ENCODE peak calls at places on chromosomes 5 and 9, in ten cellular contexts. One of them, this sample, is unnamed.

GRCh38 chr9:91075279-91075678 is 273.7 kb downstream of the SYK start:
- DNase-seq in A549: no peak
- DNase-seq in Panc1: no peak
- DNase-seq in CD8-positive, alpha-beta T cell: no peak
- DNase-seq in OCI-LY7: no peak
- DNase-seq in uterus: peak; percentile 58
- DNase-seq in fibroblast of lung: peak; percentile 9
- DNase-seq in A673: no peak
- DNase-seq in heart right ventricle: no peak
- DNase-seq in gastrocnemius medialis: no peak
- DNase-seq in this sample: peak; percentile 29

GRCh38 chr5:35924950-35925722 is 13.3 kb downstream of the CAPSL start:
- DNase-seq in A549: peak; percentile 37
- DNase-seq in Panc1: peak; percentile 25
- DNase-seq in CD8-positive, alpha-beta T cell: peak; percentile 78
- DNase-seq in OCI-LY7: peak; percentile 97
- DNase-seq in uterus: peak; percentile 53
- DNase-seq in fibroblast of lung: peak; percentile 65
- DNase-seq in A673: peak; percentile 89
- DNase-seq in heart right ventricle: peak; percentile 45
- DNase-seq in gastrocnemius medialis: no peak
- DNase-seq in this sample: no peak

GRCh38 chr5:9283473-9283872 is 262.4 kb downstream of the SEMA5A start:
- DNase-seq in A549: no peak
- DNase-seq in Panc1: no peak
- DNase-seq in CD8-positive, alpha-beta T cell: no peak
- DNase-seq in OCI-LY7: no peak
- DNase-seq in uterus: no peak
- DNase-seq in fibroblast of lung: no peak
- DNase-seq in A673: no peak
- DNase-seq in heart right ventricle: no peak
- DNase-seq in gastrocnemius medialis: no peak
- DNase-seq in this sample: no peak

GRCh38 chr5:94691947-94692346 is 73.5 kb downstream of the SLF1 start:
- DNase-seq in A549: no peak
- DNase-seq in Panc1: no peak
- DNase-seq in CD8-positive, alpha-beta T cell: no peak
- DNase-seq in OCI-LY7: no peak
- DNase-seq in uterus: no peak
- DNase-seq in fibroblast of lung: peak; percentile 85
- DNase-seq in A673: peak; percentile 12
- DNase-seq in heart right ventricle: no peak
- DNase-seq in gastrocnemius medialis: no peak
- DNase-seq in this sample: no peak

GRCh38 chr9:135591491-135592330 is 30.2 kb downstream of the PAEP start:
- DNase-seq in A549: no peak
- DNase-seq in Panc1: no peak
- DNase-seq in CD8-positive, alpha-beta T cell: no peak
- DNase-seq in OCI-LY7: no peak
- DNase-seq in uterus: no peak
- DNase-seq in fibroblast of lung: no peak
- DNase-seq in A673: no peak
- DNase-seq in heart right ventricle: no peak
- DNase-seq in gastrocnemius medialis: no peak
- DNase-seq in this sample: no peak

GRCh38 chr9:1217076-1217475 is 166.9 kb downstream of the DMRT2 start:
- DNase-seq in A549: no peak
- DNase-seq in Panc1: no peak
- DNase-seq in CD8-positive, alpha-beta T cell: no peak
- DNase-seq in OCI-LY7: no peak
- DNase-seq in uterus: no peak
- DNase-seq in fibroblast of lung: no peak
- DNase-seq in A673: no peak
- DNase-seq in heart right ventricle: no peak
- DNase-seq in gastrocnemius medialis: no peak
- DNase-seq in this sample: no peak

GRCh38 chr5:158992104-158992740 is 107.5 kb downstream of the EBF1 start:
- DNase-seq in A549: no peak
- DNase-seq in Panc1: no peak
- DNase-seq in CD8-positive, alpha-beta T cell: no peak
- DNase-seq in OCI-LY7: no peak
- DNase-seq in uterus: no peak
- DNase-seq in fibroblast of lung: no peak
- DNase-seq in A673: peak; percentile 71
- DNase-seq in heart right ventricle: no peak
- DNase-seq in gastrocnemius medialis: no peak
- DNase-seq in this sample: no peak

GRCh38 chr9:137168907-137169763 is 716 bp downstream of the LRRC26 start:
- DNase-seq in A549: peak; percentile 74
- DNase-seq in Panc1: no peak
- DNase-seq in CD8-positive, alpha-beta T cell: no peak
- DNase-seq in OCI-LY7: no peak
- DNase-seq in uterus: no peak
- DNase-seq in fibroblast of lung: peak; percentile 38
- DNase-seq in A673: peak; percentile 69
- DNase-seq in heart right ventricle: no peak
- DNase-seq in gastrocnemius medialis: no peak
- DNase-seq in this sample: no peak

GRCh38 chr9:104748359-104749031 is 1.0 kb downstream of the NIPSNAP3A start:
- DNase-seq in A549: peak; percentile 20
- DNase-seq in Panc1: no peak
- DNase-seq in CD8-positive, alpha-beta T cell: no peak
- DNase-seq in OCI-LY7: peak; percentile 17
- DNase-seq in uterus: no peak
- DNase-seq in fibroblast of lung: peak; percentile 26
- DNase-seq in A673: peak; percentile 17
- DNase-seq in heart right ventricle: no peak
- DNase-seq in gastrocnemius medialis: no peak
- DNase-seq in this sample: no peak

GRCh38 chr9:109086221-109086620 is 33.5 kb downstream of the TMEM245 start:
- DNase-seq in A549: no peak
- DNase-seq in Panc1: no peak
- DNase-seq in CD8-positive, alpha-beta T cell: no peak
- DNase-seq in OCI-LY7: no peak
- DNase-seq in uterus: no peak
- DNase-seq in fibroblast of lung: peak; percentile 16
- DNase-seq in A673: no peak
- DNase-seq in heart right ventricle: no peak
- DNase-seq in gastrocnemius medialis: no peak
- DNase-seq in this sample: no peak

GRCh38 chr5:132010645-132011560 is 555 bp downstream of the ACSL6 start:
- DNase-seq in A549: no peak
- DNase-seq in Panc1: no peak
- DNase-seq in CD8-positive, alpha-beta T cell: no peak
- DNase-seq in OCI-LY7: no peak
- DNase-seq in uterus: peak; percentile 7
- DNase-seq in fibroblast of lung: no peak
- DNase-seq in A673: no peak
- DNase-seq in heart right ventricle: no peak
- DNase-seq in gastrocnemius medialis: peak; percentile 1
- DNase-seq in this sample: no peak

GRCh38 chr5:122035913-122036312 is 42.1 kb downstream of the LOX start:
- DNase-seq in A549: no peak
- DNase-seq in Panc1: no peak
- DNase-seq in CD8-positive, alpha-beta T cell: no peak
- DNase-seq in OCI-LY7: no peak
- DNase-seq in uterus: no peak
- DNase-seq in fibroblast of lung: no peak
- DNase-seq in A673: no peak
- DNase-seq in heart right ventricle: no peak
- DNase-seq in gastrocnemius medialis: no peak
- DNase-seq in this sample: no peak

GRCh38 chr5:82641362-82641988 is 363.3 kb upstream of the RPS23 start:
- DNase-seq in A549: peak; percentile 69
- DNase-seq in Panc1: peak; percentile 57
- DNase-seq in CD8-positive, alpha-beta T cell: no peak
- DNase-seq in OCI-LY7: peak; percentile 28
- DNase-seq in uterus: peak; percentile 74
- DNase-seq in fibroblast of lung: peak; percentile 82
- DNase-seq in A673: peak; percentile 91
- DNase-seq in heart right ventricle: no peak
- DNase-seq in gastrocnemius medialis: peak; percentile 60
- DNase-seq in this sample: peak; percentile 78

GRCh38 chr9:3894764-3895163 is 369.0 kb upstream of the RFX3 start:
- DNase-seq in A549: no peak
- DNase-seq in Panc1: no peak
- DNase-seq in CD8-positive, alpha-beta T cell: no peak
- DNase-seq in OCI-LY7: no peak
- DNase-seq in uterus: no peak
- DNase-seq in fibroblast of lung: peak; percentile 93
- DNase-seq in A673: no peak
- DNase-seq in heart right ventricle: no peak
- DNase-seq in gastrocnemius medialis: no peak
- DNase-seq in this sample: no peak

GRCh38 chr5:128197911-128198522 is 114.5 kb downstream of the SLC12A2 start:
- DNase-seq in A549: no peak
- DNase-seq in Panc1: no peak
- DNase-seq in CD8-positive, alpha-beta T cell: no peak
- DNase-seq in OCI-LY7: peak; percentile 16
- DNase-seq in uterus: no peak
- DNase-seq in fibroblast of lung: no peak
- DNase-seq in A673: no peak
- DNase-seq in heart right ventricle: no peak
- DNase-seq in gastrocnemius medialis: peak; percentile 44
- DNase-seq in this sample: no peak

GRCh38 chr9:69173891-69174644 is at the start of gene TJP2:
- DNase-seq in A549: no peak
- DNase-seq in Panc1: no peak
- DNase-seq in CD8-positive, alpha-beta T cell: no peak
- DNase-seq in OCI-LY7: peak; percentile 64
- DNase-seq in uterus: peak; percentile 40
- DNase-seq in fibroblast of lung: peak; percentile 80
- DNase-seq in A673: peak; percentile 71
- DNase-seq in heart right ventricle: peak; percentile 81
- DNase-seq in gastrocnemius medialis: peak; percentile 46
- DNase-seq in this sample: peak; percentile 84

GRCh38 chr5:167261309-167262100 is 1029.9 kb upstream of the WWC1 start:
- DNase-seq in A549: peak; percentile 8
- DNase-seq in Panc1: no peak
- DNase-seq in CD8-positive, alpha-beta T cell: no peak
- DNase-seq in OCI-LY7: no peak
- DNase-seq in uterus: no peak
- DNase-seq in fibroblast of lung: no peak
- DNase-seq in A673: peak; percentile 42
- DNase-seq in heart right ventricle: no peak
- DNase-seq in gastrocnemius medialis: no peak
- DNase-seq in this sample: no peak

GRCh38 chr9:130020618-130021017 is 22.4 kb downstream of the FNBP1 start:
- DNase-seq in A549: no peak
- DNase-seq in Panc1: no peak
- DNase-seq in CD8-positive, alpha-beta T cell: no peak
- DNase-seq in OCI-LY7: no peak
- DNase-seq in uterus: no peak
- DNase-seq in fibroblast of lung: peak; percentile 18
- DNase-seq in A673: no peak
- DNase-seq in heart right ventricle: no peak
- DNase-seq in gastrocnemius medialis: no peak
- DNase-seq in this sample: no peak

GRCh38 chr5:71537681-71538080 is 49.5 kb upstream of the MCCC2 start:
- DNase-seq in A549: no peak
- DNase-seq in Panc1: no peak
- DNase-seq in CD8-positive, alpha-beta T cell: no peak
- DNase-seq in OCI-LY7: no peak
- DNase-seq in uterus: no peak
- DNase-seq in fibroblast of lung: peak; percentile 18
- DNase-seq in A673: peak; percentile 31
- DNase-seq in heart right ventricle: no peak
- DNase-seq in gastrocnemius medialis: no peak
- DNase-seq in this sample: no peak

GRCh38 chr9:35658144-35658893 is at the start of gene CCDC107:
- DNase-seq in A549: peak; percentile 79
- DNase-seq in Panc1: no peak
- DNase-seq in CD8-positive, alpha-beta T cell: peak; percentile 79
- DNase-seq in OCI-LY7: peak; percentile 91
- DNase-seq in uterus: peak; percentile 81
- DNase-seq in fibroblast of lung: peak; percentile 70
- DNase-seq in A673: peak; percentile 86
- DNase-seq in heart right ventricle: peak; percentile 87
- DNase-seq in gastrocnemius medialis: peak; percentile 67
- DNase-seq in this sample: no peak

GRCh38 chr9:128917151-128917849 is 3.5 kb upstream of the PHYHD1 start:
- DNase-seq in A549: no peak
- DNase-seq in Panc1: no peak
- DNase-seq in CD8-positive, alpha-beta T cell: no peak
- DNase-seq in OCI-LY7: no peak
- DNase-seq in uterus: peak; percentile 86
- DNase-seq in fibroblast of lung: peak; percentile 69
- DNase-seq in A673: no peak
- DNase-seq in heart right ventricle: peak; percentile 84
- DNase-seq in gastrocnemius medialis: peak; percentile 65
- DNase-seq in this sample: peak; percentile 89

GRCh38 chr9:20526500-20527319 is 95.6 kb downstream of the MLLT3 start:
- DNase-seq in A549: no peak
- DNase-seq in Panc1: no peak
- DNase-seq in CD8-positive, alpha-beta T cell: no peak
- DNase-seq in OCI-LY7: no peak
- DNase-seq in uterus: no peak
- DNase-seq in fibroblast of lung: peak; percentile 69
- DNase-seq in A673: no peak
- DNase-seq in heart right ventricle: no peak
- DNase-seq in gastrocnemius medialis: no peak
- DNase-seq in this sample: no peak
- TF ChIP-seq CTCF in A549: no peak
- TF ChIP-seq CTCF in Panc1: no peak
- TF ChIP-seq CTCF in CD8-positive, alpha-beta T cell: no peak
- TF ChIP-seq CTCF in OCI-LY7: no peak
- TF ChIP-seq CTCF in uterus: no peak
- TF ChIP-seq CTCF in fibroblast of lung: peak; percentile 12
- TF ChIP-seq CTCF in A673: no peak
- TF ChIP-seq CTCF in heart right ventricle: no peak
- TF ChIP-seq CTCF in gastrocnemius medialis: no peak
- TF ChIP-seq CTCF in this sample: no peak

GRCh38 chr9:26710008-26710407 is 182.6 kb downstream of the CAAP1 start:
- DNase-seq in A549: no peak
- DNase-seq in Panc1: no peak
- DNase-seq in CD8-positive, alpha-beta T cell: no peak
- DNase-seq in OCI-LY7: no peak
- DNase-seq in uterus: no peak
- DNase-seq in fibroblast of lung: no peak
- DNase-seq in A673: no peak
- DNase-seq in heart right ventricle: no peak
- DNase-seq in gastrocnemius medialis: no peak
- DNase-seq in this sample: no peak
- H3K27ac ChIP-seq in A549: no peak overlapping the region
- H3K27ac ChIP-seq in Panc1: no peak overlapping the region
- H3K27ac ChIP-seq in CD8-positive, alpha-beta T cell: no peak overlapping the region
- H3K27ac ChIP-seq in OCI-LY7: no peak overlapping the region
- H3K27ac ChIP-seq in uterus: no peak overlapping the region
- H3K27ac ChIP-seq in fibroblast of lung: no peak overlapping the region
- H3K27ac ChIP-seq in A673: no peak overlapping the region
- H3K27ac ChIP-seq in heart right ventricle: no peak overlapping the region
- H3K27ac ChIP-seq in gastrocnemius medialis: no peak overlapping the region
- H3K27ac ChIP-seq in this sample: no peak overlapping the region

GRCh38 chr9:76459691-76460635 is 981 bp downstream of the GCNT1 start:
- DNase-seq in A549: peak; percentile 33
- DNase-seq in Panc1: no peak
- DNase-seq in CD8-positive, alpha-beta T cell: no peak
- DNase-seq in OCI-LY7: peak; percentile 71
- DNase-seq in uterus: peak; percentile 62
- DNase-seq in fibroblast of lung: peak; percentile 74
- DNase-seq in A673: peak; percentile 23
- DNase-seq in heart right ventricle: peak; percentile 25
- DNase-seq in gastrocnemius medialis: no peak
- DNase-seq in this sample: no peak
- TF ChIP-seq CTCF in A549: no peak
- TF ChIP-seq CTCF in Panc1: peak; percentile 41
- TF ChIP-seq CTCF in CD8-positive, alpha-beta T cell: no peak
- TF ChIP-seq CTCF in OCI-LY7: peak; percentile 79
- TF ChIP-seq CTCF in uterus: peak; percentile 25
- TF ChIP-seq CTCF in fibroblast of lung: peak; percentile 42
- TF ChIP-seq CTCF in A673: no peak
- TF ChIP-seq CTCF in heart right ventricle: no peak
- TF ChIP-seq CTCF in gastrocnemius medialis: no peak
- TF ChIP-seq CTCF in this sample: no peak

GRCh38 chr5:120779674-120780073 is 315.6 kb downstream of the PRR16 start:
- DNase-seq in A549: no peak
- DNase-seq in Panc1: no peak
- DNase-seq in CD8-positive, alpha-beta T cell: no peak
- DNase-seq in OCI-LY7: no peak
- DNase-seq in uterus: no peak
- DNase-seq in fibroblast of lung: peak; percentile 84
- DNase-seq in A673: no peak
- DNase-seq in heart right ventricle: no peak
- DNase-seq in gastrocnemius medialis: no peak
- DNase-seq in this sample: no peak
- H3K27ac ChIP-seq in A549: no peak overlapping the region
- H3K27ac ChIP-seq in Panc1: no peak overlapping the region
- H3K27ac ChIP-seq in CD8-positive, alpha-beta T cell: no peak overlapping the region
- H3K27ac ChIP-seq in OCI-LY7: no peak overlapping the region
- H3K27ac ChIP-seq in uterus: no peak overlapping the region
- H3K27ac ChIP-seq in fibroblast of lung: peak overlapping the region; percentile 13
- H3K27ac ChIP-seq in A673: no peak overlapping the region
- H3K27ac ChIP-seq in heart right ventricle: no peak overlapping the region
- H3K27ac ChIP-seq in gastrocnemius medialis: no peak overlapping the region
- H3K27ac ChIP-seq in this sample: no peak overlapping the region

This sample was measured in coronary artery.